ENCODE peak calls at places on chromosomes 5 and 9, in eight cellular contexts. Q is right cardiac atrium; M is tibial nerve; G is psoas muscle; N is neural progenitor cell; L is transverse colon; W is CD8-positive, alpha-beta T cell; D is A549. S is an unnamed sample.

GRCh38 chr5:123119334-123119986 is 30.4 kb downstream of the PRDM6 start:
- DNase-seq in Q (no peak), M (no peak), G (no peak), N (peak; percentile 74), L (no peak), W (no peak), D (peak; percentile 75), S (no peak)

GRCh38 chr9:22147818-22148573 is 138.9 kb upstream of the CDKN2B start:
- DNase-seq in Q (no peak), M (no peak), G (no peak), N (no peak), L (no peak), W (no peak), D (peak; percentile 90), S (no peak)

GRCh38 chr9:112751059-112751795 is 667 bp downstream of the SNX30 start:
- DNase-seq in Q (peak; percentile 45), M (no peak), G (peak; percentile 46), N (peak; percentile 83), L (peak; percentile 68), W (peak; percentile 63), D (peak; percentile 46), S (peak; percentile 42)

GRCh38 chr5:135651156-135651555 is 72.4 kb upstream of the CXCL14 start:
- DNase-seq in Q (no peak), M (no peak), G (no peak), N (no peak), L (no peak), W (no peak), D (no peak), S (no peak)

GRCh38 chr5:141655020-141655419 is 3.8 kb upstream of the FCHSD1 start:
- DNase-seq in Q (no peak), M (no peak), G (no peak), N (no peak), L (no peak), W (no peak), D (no peak), S (no peak)

GRCh38 chr5:164341056-164341619 is 835.7 kb downstream of the MAT2B start:
- DNase-seq in Q (no peak), M (no peak), G (no peak), N (peak; percentile 19), L (no peak), W (no peak), D (no peak), S (no peak)

GRCh38 chr5:148469446-148470062 is 85.8 kb downstream of the FBXO38 start:
- DNase-seq in Q (peak; percentile 56), M (no peak), G (peak; percentile 18), N (no peak), L (no peak), W (no peak), D (no peak), S (no peak)

GRCh38 chr5:78213799-78214198 is 80.7 kb downstream of the AP3B1 start:
- DNase-seq in Q (no peak), M (no peak), G (no peak), N (no peak), L (no peak), W (no peak), D (no peak), S (no peak)

GRCh38 chr9:101738566-101739183 is at the start of gene GRIN3A:
- DNase-seq in Q (peak; percentile 31), M (no peak), G (peak; percentile 17), N (peak; percentile 61), L (peak; percentile 26), W (no peak), D (peak; percentile 18), S (peak; percentile 42)

GRCh38 chr9:73080110-73080683 is 71.5 kb upstream of the ANXA1 start:
- DNase-seq in Q (no peak), M (no peak), G (no peak), N (peak; percentile 24), L (peak; percentile 35), W (no peak), D (peak; percentile 76), S (no peak)

GRCh38 chr5:84859056-84859455 is 474.4 kb upstream of the EDIL3 start:
- DNase-seq in Q (no peak), M (no peak), G (no peak), N (no peak), L (no peak), W (no peak), D (no peak), S (no peak)
- H3K4me1 ChIP-seq in Q (no peaks in the 10 kb centered on the region), M (no peaks in the 10 kb centered on the region), G (no peaks in the 10 kb centered on the region), N (no peaks in the 10 kb centered on the region), L (no peaks in the 10 kb centered on the region), W (no peaks in the 10 kb centered on the region), D (no peaks in the 10 kb centered on the region), S (no peaks in the 10 kb centered on the region)

GRCh38 chr9:89658931-89659330 is 54.1 kb downstream of the GADD45G start:
- DNase-seq in Q (no peak), M (no peak), G (no peak), N (no peak), L (peak; percentile 84), W (no peak), D (no peak), S (no peak)
- H3K4me1 ChIP-seq in Q (peaks cover 4% of the 10 kb centered on the region), M (peaks cover 41% of the 10 kb centered on the region), G (peaks cover 25% of the 10 kb centered on the region), N (peaks cover 32% of the 10 kb centered on the region), L (peaks cover 54% of the 10 kb centered on the region), W (peaks cover 11% of the 10 kb centered on the region), D (no peaks in the 10 kb centered on the region), S (peaks cover 15% of the 10 kb centered on the region)

DNA sequence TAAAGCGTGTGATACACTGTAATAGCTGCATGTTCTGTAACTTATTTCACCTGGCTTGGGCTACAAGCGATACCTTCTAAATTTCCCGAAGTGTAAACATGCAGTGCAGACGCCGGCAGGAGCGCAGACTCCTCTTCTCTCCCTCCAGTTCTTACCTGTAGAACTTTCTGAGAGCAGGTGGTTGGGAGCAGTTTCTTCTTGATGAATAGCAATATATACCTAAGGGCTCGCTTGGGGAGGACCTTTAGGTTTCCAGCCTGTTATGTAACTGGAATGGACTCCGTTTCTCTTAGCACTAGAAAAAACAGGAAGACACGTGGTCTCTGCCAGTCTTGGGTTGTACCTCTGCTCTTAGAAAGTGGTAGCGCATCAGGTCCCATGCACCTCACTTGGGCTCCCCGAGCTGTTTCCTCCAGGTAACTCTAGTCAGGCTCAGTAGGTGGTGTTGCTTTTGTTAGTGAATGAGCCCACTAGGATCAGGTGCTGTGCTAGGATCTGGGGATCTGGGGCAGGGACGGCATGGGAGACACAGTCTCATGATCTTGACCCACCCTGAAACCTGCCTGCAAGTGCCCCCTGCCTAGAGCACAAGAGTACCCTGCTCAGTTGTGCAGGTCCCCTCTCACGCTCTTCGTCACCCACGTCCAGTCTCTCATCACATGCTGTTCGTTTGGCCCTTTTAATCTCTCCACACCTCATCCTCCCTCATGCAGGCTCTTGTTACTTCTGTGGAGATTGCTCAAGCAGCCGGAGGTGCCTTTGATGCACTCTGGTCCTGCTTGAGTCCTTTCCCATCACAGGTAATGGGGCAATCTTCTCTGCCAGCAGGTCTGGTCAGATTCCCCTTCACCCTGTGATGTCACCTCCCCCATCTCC is 2.8 kb downstream of the TENT4A start:
- DNase-seq in Q (no peak), M (no peak), G (no peak), N (no peak), L (no peak), W (peak; percentile 59), D (no peak), S (no peak)
- H3K4me1 ChIP-seq in Q (peaks cover 33% of the 10 kb centered on the region), M (peaks cover 73% of the 10 kb centered on the region), G (peaks cover 67% of the 10 kb centered on the region), N (peaks cover 24% of the 10 kb centered on the region), L (peaks cover 57% of the 10 kb centered on the region), W (peaks cover 53% of the 10 kb centered on the region), D (peaks cover 30% of the 10 kb centered on the region), S (peaks cover 60% of the 10 kb centered on the region)

GRCh38 chr9:109113892-109114609 is 5.7 kb downstream of the TMEM245 start:
- DNase-seq in Q (no peak), M (no peak), G (no peak), N (no peak), L (no peak), W (no peak), D (no peak), S (no peak)
- H3K4me1 ChIP-seq in Q (peaks cover 9% of the 10 kb centered on the region), M (peaks cover 96% of the 10 kb centered on the region), G (peaks cover 87% of the 10 kb centered on the region), N (peaks cover 15% of the 10 kb centered on the region), L (peaks cover 91% of the 10 kb centered on the region), W (peaks cover 73% of the 10 kb centered on the region), D (peaks cover 81% of the 10 kb centered on the region), S (peaks cover 80% of the 10 kb centered on the region)

S was measured in heart right ventricle.